ENCODE peak calls at places on chromosomes 5 and 9, in four cellular contexts. One of them, this sample, is unnamed.

GRCh38 chr9:126301985-126302603 is 24.5 kb upstream of the MVB12B start:
- DNase-seq in CD8-positive, alpha-beta memory T cell: peak; percentile 34
- DNase-seq in SK-N-DZ: peak; percentile 71
- DNase-seq in NCI-H510A treated with DMSO at 0.1 percent for 48 hours: peak; percentile 78
- DNase-seq in this sample: no peak

GRCh38 chr5:135651156-135651555 is 72.4 kb upstream of the CXCL14 start:
- DNase-seq in CD8-positive, alpha-beta memory T cell: no peak
- DNase-seq in SK-N-DZ: no peak
- DNase-seq in NCI-H510A treated with DMSO at 0.1 percent for 48 hours: no peak
- DNase-seq in this sample: no peak

GRCh38 chr9:71270554-71270953 is 149.1 kb upstream of the TRPM3 start:
- DNase-seq in CD8-positive, alpha-beta memory T cell: no peak
- DNase-seq in SK-N-DZ: no peak
- DNase-seq in NCI-H510A treated with DMSO at 0.1 percent for 48 hours: no peak
- DNase-seq in this sample: no peak

GRCh38 chr9:127926961-127927456 is 3.6 kb downstream of the PIP5KL1 start:
- DNase-seq in CD8-positive, alpha-beta memory T cell: no peak
- DNase-seq in SK-N-DZ: no peak
- DNase-seq in NCI-H510A treated with DMSO at 0.1 percent for 48 hours: peak; percentile 66
- DNase-seq in this sample: no peak

GRCh38 chr9:124267271-124267807 is 9.6 kb downstream of the NEK6 start:
- DNase-seq in CD8-positive, alpha-beta memory T cell: no peak
- DNase-seq in SK-N-DZ: no peak
- DNase-seq in NCI-H510A treated with DMSO at 0.1 percent for 48 hours: peak; percentile 41
- DNase-seq in this sample: no peak

GRCh38 chr9:100364013-100364412 is 11.3 kb upstream of the TEX10 start:
- DNase-seq in CD8-positive, alpha-beta memory T cell: no peak
- DNase-seq in SK-N-DZ: no peak
- DNase-seq in NCI-H510A treated with DMSO at 0.1 percent for 48 hours: no peak
- DNase-seq in this sample: no peak

GRCh38 chr5:139658928-139659667 is 10.9 kb downstream of the CXXC5 start:
- DNase-seq in CD8-positive, alpha-beta memory T cell: no peak
- DNase-seq in SK-N-DZ: no peak
- DNase-seq in NCI-H510A treated with DMSO at 0.1 percent for 48 hours: no peak
- DNase-seq in this sample: no peak

GRCh38 chr9:105401651-105402050 is 46.2 kb upstream of the FSD1L start:
- DNase-seq in CD8-positive, alpha-beta memory T cell: no peak
- DNase-seq in SK-N-DZ: no peak
- DNase-seq in NCI-H510A treated with DMSO at 0.1 percent for 48 hours: peak; percentile 1
- DNase-seq in this sample: no peak

GRCh38 chr5:90637731-90638130 is 79.1 kb downstream of the ADGRV1 start:
- DNase-seq in CD8-positive, alpha-beta memory T cell: no peak
- DNase-seq in SK-N-DZ: no peak
- DNase-seq in NCI-H510A treated with DMSO at 0.1 percent for 48 hours: no peak
- DNase-seq in this sample: no peak

GRCh38 chr5:154610321-154611154 is 132.5 kb upstream of the HAND1 start:
- DNase-seq in CD8-positive, alpha-beta memory T cell: no peak
- DNase-seq in SK-N-DZ: peak; percentile 88
- DNase-seq in NCI-H510A treated with DMSO at 0.1 percent for 48 hours: peak; percentile 48
- DNase-seq in this sample: peak; percentile 41

GRCh38 chr5:1176473-1177391 is 24.7 kb upstream of the SLC6A19 start:
- DNase-seq in CD8-positive, alpha-beta memory T cell: no peak
- DNase-seq in SK-N-DZ: peak; percentile 54
- DNase-seq in NCI-H510A treated with DMSO at 0.1 percent for 48 hours: peak; percentile 33
- DNase-seq in this sample: no peak

GRCh38 chr5:33075731-33076130 is 364.6 kb downstream of the NPR3 start:
- DNase-seq in CD8-positive, alpha-beta memory T cell: no peak
- DNase-seq in SK-N-DZ: no peak
- DNase-seq in NCI-H510A treated with DMSO at 0.1 percent for 48 hours: no peak
- DNase-seq in this sample: no peak

GRCh38 chr5:74390822-74391221 is 249.7 kb downstream of the ENC1 start:
- DNase-seq in CD8-positive, alpha-beta memory T cell: no peak
- DNase-seq in SK-N-DZ: no peak
- DNase-seq in NCI-H510A treated with DMSO at 0.1 percent for 48 hours: no peak
- DNase-seq in this sample: no peak

GRCh38 chr9:104746285-104746684 is 1.2 kb upstream of the NIPSNAP3A start:
- DNase-seq in CD8-positive, alpha-beta memory T cell: no peak
- DNase-seq in SK-N-DZ: no peak
- DNase-seq in NCI-H510A treated with DMSO at 0.1 percent for 48 hours: no peak
- DNase-seq in this sample: no peak

GRCh38 chr9:35598863-35599590 is 6.0 kb upstream of the TESK1 start:
- DNase-seq in CD8-positive, alpha-beta memory T cell: no peak
- DNase-seq in SK-N-DZ: no peak
- DNase-seq in NCI-H510A treated with DMSO at 0.1 percent for 48 hours: peak; percentile 17
- DNase-seq in this sample: no peak

GRCh38 chr9:133770076-133770777 is 32.1 kb upstream of the SARDH start:
- DNase-seq in CD8-positive, alpha-beta memory T cell: no peak
- DNase-seq in SK-N-DZ: no peak
- DNase-seq in NCI-H510A treated with DMSO at 0.1 percent for 48 hours: no peak
- DNase-seq in this sample: no peak

GRCh38 chr9:113569472-113570060 is 106.0 kb downstream of the RGS3 start:
- DNase-seq in CD8-positive, alpha-beta memory T cell: no peak
- DNase-seq in SK-N-DZ: no peak
- DNase-seq in NCI-H510A treated with DMSO at 0.1 percent for 48 hours: no peak
- DNase-seq in this sample: no peak

GRCh38 chr5:92559743-92560142 is 1021.3 kb downstream of the NR2F1-AS1 start:
- DNase-seq in CD8-positive, alpha-beta memory T cell: no peak
- DNase-seq in SK-N-DZ: no peak
- DNase-seq in NCI-H510A treated with DMSO at 0.1 percent for 48 hours: no peak
- DNase-seq in this sample: no peak

GRCh38 chr5:61953913-61954312 is 352.1 kb upstream of the KIF2A start:
- DNase-seq in CD8-positive, alpha-beta memory T cell: no peak
- DNase-seq in SK-N-DZ: no peak
- DNase-seq in NCI-H510A treated with DMSO at 0.1 percent for 48 hours: no peak
- DNase-seq in this sample: no peak

GRCh38 chr9:127033784-127034183 is 88.7 kb downstream of the ANGPTL2 start:
- DNase-seq in CD8-positive, alpha-beta memory T cell: no peak
- DNase-seq in SK-N-DZ: no peak
- DNase-seq in NCI-H510A treated with DMSO at 0.1 percent for 48 hours: no peak
- DNase-seq in this sample: no peak

GRCh38 chr5:61866930-61867329 is 439.1 kb upstream of the KIF2A start:
- DNase-seq in CD8-positive, alpha-beta memory T cell: no peak
- DNase-seq in SK-N-DZ: no peak
- DNase-seq in NCI-H510A treated with DMSO at 0.1 percent for 48 hours: no peak
- DNase-seq in this sample: peak; percentile 13

GRCh38 chr9:125438506-125439433 is 177.1 kb downstream of the GAPVD1 start:
- DNase-seq in CD8-positive, alpha-beta memory T cell: no peak
- DNase-seq in SK-N-DZ: no peak
- DNase-seq in NCI-H510A treated with DMSO at 0.1 percent for 48 hours: no peak
- DNase-seq in this sample: no peak

GRCh38 chr5:115884704-115885103 is 43.0 kb downstream of the AP3S1 start:
- DNase-seq in CD8-positive, alpha-beta memory T cell: no peak
- DNase-seq in SK-N-DZ: no peak
- DNase-seq in NCI-H510A treated with DMSO at 0.1 percent for 48 hours: no peak
- DNase-seq in this sample: no peak

GRCh38 chr5:116466740-116467139 is 107.9 kb downstream of the SEMA6A start:
- DNase-seq in CD8-positive, alpha-beta memory T cell: no peak
- DNase-seq in SK-N-DZ: no peak
- DNase-seq in NCI-H510A treated with DMSO at 0.1 percent for 48 hours: no peak
- DNase-seq in this sample: no peak